ENCODE peak calls at places on chromosomes 16 and 17, in eight cellular contexts. F, W, G, B, R, I, Q and T are unnamed samples.

GRCh38 chr17:18377437-18378204 is at the start of gene EVPLL:
- DNase-seq in F (peak; percentile 82), W (no peak), G (no peak), B (no peak), R (no peak), I (no peak), Q (peak; percentile 43), T (no peak)

GRCh38 chr17:27430882-27431491 is 25.3 kb upstream of the KSR1 start:
- DNase-seq in F (peak; percentile 31), W (no peak), G (peak; percentile 28), B (peak; percentile 58), R (no peak), I (peak; percentile 51), Q (peak; percentile 45), T (peak; percentile 46)

GRCh38 chr17:37259030-37259735 is 116.6 kb upstream of the C17orf78 start:
- DNase-seq in F (no peak), W (no peak), G (no peak), B (no peak), R (no peak), I (peak; percentile 76), Q (no peak), T (no peak)

GRCh38 chr17:63946440-63947363 is 14.6 kb upstream of the CD79B start:
- DNase-seq in F (peak; percentile 51), W (no peak), G (peak; percentile 22), B (peak; percentile 55), R (peak; percentile 54), I (peak; percentile 13), Q (peak; percentile 84), T (peak; percentile 40)

GRCh38 chr16:75250089-75250808 is 1.2 kb downstream of the BCAR1 start:
- DNase-seq in F (peak; percentile 90), W (peak; percentile 51), G (no peak), B (peak; percentile 85), R (no peak), I (no peak), Q (peak; percentile 63), T (peak; percentile 55)

GRCh38 chr16:58020628-58021521 is 4.7 kb upstream of the MMP15 start:
- DNase-seq in F (peak; percentile 74), W (peak; percentile 80), G (no peak), B (peak; percentile 82), R (peak; percentile 69), I (peak; percentile 43), Q (peak; percentile 67), T (peak; percentile 67)

GRCh38 chr17:17922198-17922901 is 49.9 kb downstream of the TOM1L2 start:
- DNase-seq in F (no peak), W (no peak), G (no peak), B (no peak), R (no peak), I (no peak), Q (no peak), T (no peak)

GRCh38 chr16:11601425-11601824 is 14.7 kb upstream of the LITAF start:
- DNase-seq in F (no peak), W (no peak), G (no peak), B (no peak), R (no peak), I (no peak), Q (no peak), T (no peak)

GRCh38 chr17:28612936-28613872 is 781 bp downstream of the RSKR start:
- DNase-seq in F (peak; percentile 33), W (no peak), G (no peak), B (peak; percentile 57), R (no peak), I (peak; percentile 22), Q (peak; percentile 56), T (peak; percentile 36)

GRCh38 chr17:43515641-43516040 is 30.5 kb downstream of the ETV4 start:
- DNase-seq in F (no peak), W (no peak), G (no peak), B (no peak), R (no peak), I (no peak), Q (no peak), T (peak; percentile 37)

GRCh38 chr17:67830440-67830839 is 5.1 kb downstream of the BPTF start:
- DNase-seq in F (no peak), W (no peak), G (no peak), B (peak; percentile 18), R (no peak), I (no peak), Q (no peak), T (no peak)

GRCh38 chr16:11283820-11284248 is 2.7 kb upstream of the PRM1 start:
- DNase-seq in F (no peak), W (no peak), G (no peak), B (no peak), R (no peak), I (peak; percentile 14), Q (no peak), T (no peak)

GRCh38 chr16:49664221-49665215 is 191.4 kb downstream of the ZNF423 start:
- DNase-seq in F (no peak), W (peak; percentile 83), G (no peak), B (peak; percentile 18), R (peak; percentile 59), I (no peak), Q (no peak), T (peak; percentile 21)

GRCh38 chr16:54718376-54718775 is 212.3 kb upstream of the IRX5 start:
- DNase-seq in F (no peak), W (no peak), G (no peak), B (no peak), R (no peak), I (no peak), Q (no peak), T (no peak)

GRCh38 chr16:82835487-82836160 is 208.9 kb downstream of the CDH13 start:
- DNase-seq in F (no peak), W (no peak), G (no peak), B (no peak), R (no peak), I (peak; percentile 54), Q (no peak), T (no peak)

GRCh38 chr17:55570360-55570759 is 59.1 kb upstream of the SMIM36 start:
- DNase-seq in F (no peak), W (no peak), G (no peak), B (no peak), R (no peak), I (no peak), Q (no peak), T (no peak)

GRCh38 chr17:82604532-82604931 is 43.7 kb downstream of the WDR45B start:
- DNase-seq in F (no peak), W (no peak), G (no peak), B (no peak), R (no peak), I (no peak), Q (no peak), T (no peak)

GRCh38 chr17:82605939-82606600 is 42.2 kb downstream of the WDR45B start:
- DNase-seq in F (no peak), W (no peak), G (no peak), B (no peak), R (no peak), I (no peak), Q (no peak), T (no peak)

GRCh38 chr17:82602986-82603385 is 45.3 kb downstream of the WDR45B start:
- DNase-seq in F (no peak), W (no peak), G (no peak), B (no peak), R (no peak), I (peak; percentile 44), Q (no peak), T (no peak)

GRCh38 chr17:82602487-82602886 is 45.8 kb downstream of the WDR45B start:
- DNase-seq in F (no peak), W (no peak), G (no peak), B (no peak), R (no peak), I (no peak), Q (no peak), T (no peak)

GRCh38 chr17:82603981-82604448 is 44.2 kb downstream of the WDR45B start:
- DNase-seq in F (peak; percentile 50), W (no peak), G (no peak), B (peak; percentile 39), R (peak; percentile 63), I (peak; percentile 38), Q (no peak), T (peak; percentile 80)
- TF ChIP-seq POLR2A in F (no peak), W (no peak), G (no peak), B (no peak), R (peak; percentile 20), I (no peak), Q (no peak), T (no peak)

DNA sequence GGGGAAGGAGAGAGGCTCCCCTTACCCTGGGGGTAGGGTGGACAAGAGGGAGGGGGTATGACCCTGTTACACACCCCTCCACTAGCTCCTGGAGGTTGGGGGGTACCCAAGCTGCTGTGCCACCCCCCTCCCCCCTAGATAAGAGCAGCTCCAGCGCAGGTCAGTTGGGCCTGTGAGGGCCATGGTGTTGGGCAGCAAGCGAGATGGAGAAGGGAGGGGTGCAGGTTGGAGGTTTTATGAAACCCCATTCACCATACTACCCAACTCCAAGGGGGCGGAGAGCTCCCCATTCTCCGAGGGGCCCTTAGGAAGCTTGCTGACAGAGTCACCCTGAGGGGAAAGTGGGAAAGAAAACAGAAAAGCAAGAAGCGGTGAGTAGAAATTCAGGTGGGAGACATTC is 1.7 kb upstream of the SOX15 start:
- DNase-seq in F (no peak), W (no peak), G (no peak), B (no peak), R (no peak), I (no peak), Q (no peak), T (no peak)
- H3K27ac ChIP-seq in F (no peak overlapping the region), W (no peak overlapping the region), G (peak overlapping the region; percentile 33), B (no peak overlapping the region), R (no peak overlapping the region), I (no peak overlapping the region), Q (no peak overlapping the region), T (no peak overlapping the region)

GRCh38 chr16:70438983-70439862 is at the start of gene ST3GAL2:
- DNase-seq in F (peak; percentile 89), W (peak; percentile 96), G (peak; percentile 54), B (peak; percentile 90), R (peak; percentile 96), I (peak; percentile 89), Q (peak; percentile 93), T (peak; percentile 96)
- TF ChIP-seq POLR2A in F (no peak), W (no peak), G (no peak), B (no peak), R (no peak), I (no peak), Q (peak; percentile 16), T (no peak)

GRCh38 chr17:60160829-60161501 is 11.2 kb downstream of the CA4 start:
- DNase-seq in F (no peak), W (no peak), G (no peak), B (no peak), R (no peak), I (no peak), Q (no peak), T (no peak)
- H3K27ac ChIP-seq in F (no peak overlapping the region), W (no peak overlapping the region), G (no peak overlapping the region), B (peak overlapping the region; percentile 58), R (peak overlapping the region; percentile 50), I (no peak overlapping the region), Q (no peak overlapping the region), T (no peak overlapping the region)

GRCh38 chr17:76137351-76138233 is 3.5 kb downstream of the FOXJ1 start:
- DNase-seq in F (no peak), W (no peak), G (no peak), B (no peak), R (no peak), I (no peak), Q (no peak), T (no peak)
- TF ChIP-seq POLR2A in F (no peak), W (no peak), G (no peak), B (no peak), R (no peak), I (no peak), Q (no peak), T (no peak)